ENCODE peak calls at places on chromosomes 16 and 17, in four cellular contexts. B is H1, C is HepG2, R is SK-N-SH. D is an unnamed sample.

GRCh38 chr17:10114931-10115535 is 83.4 kb downstream of the GAS7 start:
- DNase-seq in C (no peak), R (peak; percentile 75), B (no peak), D (peak; percentile 90)

GRCh38 chr16:31206776-31207175 is 4.2 kb upstream of the PYCARD start:
- DNase-seq in B (no peak), C (peak; percentile 79), R (no peak), D (no peak)

GRCh38 chr16:13873835-13874438 is 46.0 kb upstream of the ERCC4 start:
- DNase-seq in R (peak; percentile 41), C (peak; percentile 60), B (no peak), D (no peak)

GRCh38 chr16:87207509-87207908 is 109.7 kb downstream of the C16orf95 start:
- DNase-seq in B (no peak), C (no peak), R (no peak), D (no peak)

GRCh38 chr17:77354721-77355455 is 214.1 kb downstream of the SEC14L1 start:
- DNase-seq in B (no peak), C (peak; percentile 93), R (peak; percentile 60), D (no peak)

GRCh38 chr17:65018612-65019290 is 37.8 kb downstream of the GNA13 start:
- DNase-seq in C (no peak), B (no peak), R (no peak), D (no peak)

GRCh38 chr16:25912321-25912720 is 220.6 kb downstream of the HS3ST4 start:
- DNase-seq in C (no peak), B (no peak), R (no peak), D (no peak)

GRCh38 chr17:12180644-12181261 is 160.1 kb downstream of the MAP2K4 start:
- DNase-seq in B (no peak), R (peak; percentile 39), C (peak; percentile 47), D (no peak)

GRCh38 chr17:6061290-6061689 is 8.9 kb upstream of the WSCD1 start:
- DNase-seq in C (peak; percentile 19), B (no peak), R (no peak), D (no peak)

GRCh38 chr16:3577302-3577752 is at the start of gene NLRC3:
- DNase-seq in B (no peak), R (no peak), C (no peak), D (peak; percentile 34)

GRCh38 chr17:41728056-41728455 is 6.4 kb downstream of the HAP1 start:
- DNase-seq in B (no peak), R (no peak), C (no peak), D (no peak)

GRCh38 chr17:77184474-77184873 is 43.7 kb downstream of the SEC14L1 start:
- DNase-seq in B (no peak), C (no peak), R (peak; percentile 54), D (no peak)

GRCh38 chr17:17420561-17421269 is 56.1 kb upstream of the MED9 start:
- DNase-seq in R (no peak), B (no peak), C (no peak), D (peak; percentile 51)

DNA sequence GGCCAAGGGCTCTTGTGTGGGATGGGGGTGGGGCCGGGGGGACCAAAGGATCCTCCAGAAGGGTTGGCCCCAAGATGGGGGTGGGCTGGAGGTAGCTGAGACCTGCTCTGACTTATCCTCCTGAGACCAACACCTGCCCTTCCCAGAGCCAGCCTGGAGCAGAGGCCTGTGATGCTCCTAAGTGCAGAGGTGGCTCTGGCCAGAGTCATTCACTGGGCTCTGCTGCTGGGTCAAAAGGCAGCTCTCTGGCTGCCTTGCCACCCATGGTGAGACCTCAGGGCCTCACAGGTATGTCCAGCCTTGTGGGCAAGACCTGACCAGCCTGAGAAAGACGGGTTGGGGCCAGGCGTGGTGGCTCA is 402 bp downstream of the SERPINF2 start:
- DNase-seq in C (no peak), B (no peak), R (peak; percentile 14), D (no peak)
- TF ChIP-seq GABPA in C (no peak), B (no peak), R (no peak), D (no peak)

GRCh38 chr16:11299865-11300559 is 18.9 kb upstream of the PRM1 start:
- DNase-seq in C (no peak), R (no peak), B (no peak), D (no peak)
- TF ChIP-seq CTCF in C (no peak), R (no peak), B (no peak), D (no peak)

DNA sequence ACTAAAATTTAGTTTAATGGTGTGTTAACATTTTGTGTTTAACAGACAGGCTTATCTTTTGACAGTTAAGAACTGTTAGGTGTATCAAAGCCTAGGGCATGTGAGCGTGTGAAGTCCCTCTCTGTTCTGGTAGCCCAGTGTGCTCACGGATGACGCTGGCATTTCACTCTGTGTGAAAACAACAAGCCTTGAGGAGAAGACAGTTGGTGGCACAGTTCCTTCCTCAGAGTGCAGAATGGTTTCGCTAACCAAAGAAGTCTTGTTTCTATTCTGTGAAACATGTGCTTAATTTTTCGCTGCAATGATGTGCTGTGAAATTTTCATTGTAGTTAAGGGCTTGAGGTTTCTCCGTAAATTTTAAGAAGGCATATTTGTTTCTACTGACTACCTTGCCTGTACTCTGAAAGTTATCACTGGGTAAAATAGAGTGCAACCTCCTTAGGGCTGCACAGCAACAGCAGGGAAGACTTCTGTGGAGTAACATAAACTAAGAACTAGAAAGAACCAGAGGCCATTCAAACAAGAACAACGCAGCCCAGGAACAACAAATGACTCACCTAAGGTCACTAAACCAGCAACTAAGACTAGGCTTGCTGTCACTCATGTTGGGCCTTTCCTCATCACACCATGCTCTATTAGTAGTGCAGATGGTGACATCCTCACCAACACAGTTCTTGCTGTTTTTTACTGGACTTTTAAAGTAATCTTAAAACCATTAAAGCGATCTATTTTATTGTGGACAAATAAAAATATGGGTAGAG is 33.4 kb downstream of the BRD7 start:
- DNase-seq in C (no peak), B (no peak), R (no peak), D (no peak)
- TF ChIP-seq GABPA in C (no peak), B (no peak), R (no peak), D (no peak)

GRCh38 chr17:81825841-81826471 is 7.1 kb downstream of the MCRIP1 start:
- DNase-seq in R (no peak), B (no peak), C (peak; percentile 56), D (no peak)
- TF ChIP-seq CTCF in R (peak; percentile 23), B (peak; percentile 46), C (peak; percentile 61), D (no peak)

GRCh38 chr17:44905006-44906000 is 6.1 kb upstream of the EFTUD2 start:
- DNase-seq in C (no peak), R (peak; percentile 20), B (no peak), D (no peak)
- TF ChIP-seq GABPA in C (no peak), R (no peak), B (no peak), D (no peak)

DNA sequence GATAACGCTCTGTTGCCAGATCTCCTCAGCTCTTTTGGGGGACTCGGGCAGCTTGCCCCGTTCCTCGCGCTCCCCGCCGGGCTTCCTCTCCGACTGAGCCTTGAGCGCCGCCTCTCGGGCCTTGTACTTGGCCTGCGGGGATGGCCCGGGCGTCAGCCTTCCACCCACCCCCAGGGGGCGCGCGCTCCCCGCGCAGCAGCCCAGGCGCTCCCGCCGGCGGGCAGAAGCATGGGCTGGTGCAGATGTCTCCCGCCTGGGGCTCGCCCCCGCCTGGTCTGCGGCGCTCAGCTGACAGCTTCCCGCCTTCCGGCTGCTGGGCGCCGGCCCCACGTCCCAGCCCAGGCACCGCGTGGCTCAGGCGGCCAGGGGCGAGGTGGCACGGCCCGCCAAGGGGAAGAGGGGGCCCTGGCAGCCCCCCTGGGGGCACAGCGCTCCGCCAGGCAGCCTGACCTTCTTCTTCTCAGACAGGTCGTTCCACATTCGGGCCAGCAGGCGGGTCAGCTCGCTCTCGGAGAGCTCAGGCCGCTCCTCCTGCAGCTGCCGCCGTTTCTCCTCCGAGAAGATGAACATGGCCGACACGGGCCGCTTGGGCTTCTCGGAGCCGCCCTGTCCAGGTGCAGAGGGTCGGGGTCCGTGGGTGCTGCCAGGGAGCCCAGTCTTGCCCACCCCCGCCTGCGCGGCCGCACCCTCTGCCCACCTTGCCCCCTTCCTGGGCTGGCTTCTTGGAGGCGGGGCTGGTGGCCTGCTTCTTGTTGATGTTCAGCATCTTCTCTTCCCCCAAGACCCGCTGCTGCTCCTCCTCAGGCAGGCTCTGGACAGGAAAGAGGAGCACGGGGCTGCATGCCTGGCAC is 8.9 kb downstream of the UBTF start:
- DNase-seq in C (no peak), R (peak; percentile 92), B (peak; percentile 85), D (peak; percentile 92)
- TF ChIP-seq CTCF in C (peak; percentile 51), R (peak; percentile 62), B (peak; percentile 99), D (peak; percentile 91)

DNA sequence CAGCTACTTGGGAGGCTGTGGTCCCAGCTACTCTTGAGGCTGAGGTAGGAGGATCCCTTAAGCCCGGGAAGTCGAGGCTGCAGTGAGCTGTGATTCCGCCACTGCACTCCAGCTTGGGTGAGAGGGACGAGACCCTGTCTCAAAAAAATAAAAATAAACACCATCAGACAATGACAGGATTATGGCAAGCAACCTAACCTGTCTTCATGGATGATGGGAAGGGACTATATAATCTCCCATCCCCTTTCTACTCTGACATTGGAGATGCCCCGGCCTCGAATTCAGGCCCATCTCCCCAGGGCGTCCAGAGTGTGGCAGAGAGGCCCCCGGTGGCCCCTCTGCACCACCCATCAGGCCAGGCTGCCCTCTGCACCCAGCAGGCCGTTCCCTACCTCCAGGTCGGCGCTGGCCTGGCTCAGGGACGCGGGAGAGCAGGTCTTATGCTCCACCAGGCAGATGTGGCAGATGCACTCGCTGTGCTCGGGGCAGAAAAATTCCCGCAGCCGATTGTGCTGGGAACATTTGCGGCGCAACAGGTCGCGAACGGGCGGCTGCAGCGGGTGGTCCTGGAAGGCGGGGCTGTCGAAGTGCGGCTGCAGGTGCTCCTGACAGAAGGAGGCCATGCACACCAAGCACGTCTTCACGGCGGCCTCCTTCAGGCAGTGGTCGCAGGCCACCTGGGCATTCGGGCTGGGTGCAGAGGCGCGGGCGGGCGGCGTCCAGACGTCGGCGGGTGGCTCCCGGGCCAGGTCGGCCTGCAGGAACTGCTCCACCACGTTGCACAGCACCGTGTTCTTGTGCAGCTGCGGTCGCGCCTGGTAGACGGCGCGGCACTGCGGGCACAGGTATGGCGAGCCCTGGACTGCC is 616 bp downstream of the TRIM25 start:
- DNase-seq in B (no peak), R (peak; percentile 73), C (no peak), D (no peak)
- TF ChIP-seq GABPA in B (no peak), R (no peak), C (no peak), D (no peak)

GRCh38 chr17:73643012-73643845 is 1.0 kb downstream of the SDK2 start:
- DNase-seq in R (peak; percentile 85), B (no peak), C (no peak), D (no peak)
- TF ChIP-seq CTCF in R (no peak), B (no peak), C (peak; percentile 68), D (no peak)

DNA sequence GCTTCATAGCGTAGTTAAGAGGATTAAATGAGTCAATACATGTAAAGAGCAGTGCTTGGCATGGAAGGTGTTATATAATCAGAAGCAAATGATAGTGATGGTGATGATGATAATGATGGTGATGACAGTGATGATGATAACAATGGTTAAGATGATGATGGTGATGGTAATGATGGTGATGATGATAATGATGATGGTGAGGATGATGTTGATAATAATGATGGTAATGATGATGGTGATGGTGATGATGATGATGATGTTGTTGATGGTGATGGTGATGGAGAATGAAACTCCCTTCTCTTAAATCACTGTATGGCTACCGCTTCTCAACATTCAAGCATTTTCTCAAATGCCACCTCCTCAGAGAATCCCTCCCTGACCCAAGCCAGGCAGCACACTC is 190.5 kb downstream of the TMEM132E start:
- DNase-seq in C (no peak), R (no peak), B (no peak), D (no peak)
- TF ChIP-seq GABPA in C (no peak), R (no peak), B (no peak), D (no peak)

DNA sequence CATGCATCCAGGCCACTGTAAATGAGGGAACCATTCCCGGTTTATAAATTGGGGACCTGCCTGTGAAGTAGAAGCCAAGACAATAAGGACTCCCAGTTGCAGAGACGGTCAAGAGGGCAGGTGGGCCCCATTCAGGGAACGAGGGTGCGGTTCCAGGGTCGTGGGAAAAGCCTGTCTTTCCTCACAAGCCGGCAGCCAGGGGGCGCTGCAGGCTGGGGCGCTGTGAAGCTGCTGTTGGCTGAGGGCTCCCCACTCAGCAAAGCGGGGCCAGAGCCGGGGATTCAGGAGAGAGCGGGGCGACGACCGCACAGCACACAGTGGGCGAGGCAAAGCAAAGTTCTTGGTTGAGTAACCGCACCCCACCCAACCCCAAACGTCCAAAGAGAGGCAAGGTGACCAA is 24.9 kb downstream of the CDRT15 start:
- DNase-seq in R (no peak), C (no peak), B (no peak), D (no peak)
- TF ChIP-seq CTCF in R (peak; percentile 18), C (peak; percentile 50), B (peak; percentile 38), D (no peak)